ENCODE peak calls at places on chromosome 22, in five cellular contexts. One of them, this sample, is unnamed.

GRCh38 chr22:33467718-33468117 is 409.5 kb upstream of the SYN3 start:
- DNase-seq in stimulated activated naive CD4-positive, alpha-beta T cell: no peak
- DNase-seq in RKO: no peak
- DNase-seq in mesothelial cell of epicardium: no peak
- DNase-seq in SK-MEL-5: peak; percentile 28
- DNase-seq in this sample: no peak

GRCh38 chr22:17786435-17787158 is 12.3 kb upstream of the BID start:
- DNase-seq in RKO: no peak
- DNase-seq in mesothelial cell of epicardium: no peak
- DNase-seq in stimulated activated naive CD4-positive, alpha-beta T cell: no peak
- DNase-seq in SK-MEL-5: peak; percentile 49
- DNase-seq in this sample: no peak

GRCh38 chr22:29702025-29702930 is 17.5 kb upstream of the CABP7 start:
- DNase-seq in SK-MEL-5: peak; percentile 14
- DNase-seq in stimulated activated naive CD4-positive, alpha-beta T cell: no peak
- DNase-seq in mesothelial cell of epicardium: no peak
- DNase-seq in RKO: peak; percentile 22
- DNase-seq in this sample: no peak

GRCh38 chr22:19708323-19709011 is 5.8 kb upstream of the SEPTIN5 start:
- DNase-seq in RKO: no peak
- DNase-seq in stimulated activated naive CD4-positive, alpha-beta T cell: no peak
- DNase-seq in SK-MEL-5: no peak
- DNase-seq in mesothelial cell of epicardium: no peak
- DNase-seq in this sample: no peak

GRCh38 chr22:42800731-42801536 is 56.1 kb downstream of the ARFGAP3 start:
- DNase-seq in stimulated activated naive CD4-positive, alpha-beta T cell: no peak
- DNase-seq in SK-MEL-5: no peak
- DNase-seq in RKO: no peak
- DNase-seq in mesothelial cell of epicardium: no peak
- DNase-seq in this sample: no peak

GRCh38 chr22:42434748-42435425 is 2.7 kb upstream of the NFAM1 start:
- DNase-seq in mesothelial cell of epicardium: no peak
- DNase-seq in stimulated activated naive CD4-positive, alpha-beta T cell: no peak
- DNase-seq in SK-MEL-5: no peak
- DNase-seq in RKO: no peak
- DNase-seq in this sample: no peak

GRCh38 chr22:30015846-30016245 is 64.4 kb upstream of the HORMAD2 start:
- DNase-seq in RKO: peak; percentile 45
- DNase-seq in SK-MEL-5: no peak
- DNase-seq in stimulated activated naive CD4-positive, alpha-beta T cell: no peak
- DNase-seq in mesothelial cell of epicardium: no peak
- DNase-seq in this sample: no peak

GRCh38 chr22:46460835-46461234 is 76.6 kb downstream of the CELSR1 start:
- DNase-seq in RKO: no peak
- DNase-seq in stimulated activated naive CD4-positive, alpha-beta T cell: no peak
- DNase-seq in SK-MEL-5: no peak
- DNase-seq in mesothelial cell of epicardium: no peak
- DNase-seq in this sample: no peak

GRCh38 chr22:19821523-19822300 is 33.0 kb downstream of the GNB1L start:
- DNase-seq in stimulated activated naive CD4-positive, alpha-beta T cell: no peak
- DNase-seq in mesothelial cell of epicardium: peak; percentile 31
- DNase-seq in RKO: no peak
- DNase-seq in SK-MEL-5: no peak
- DNase-seq in this sample: no peak

This sample was measured in naive thymus-derived CD4-positive, alpha-beta T cell.